ENCODE peak calls at places on chromosomes 2 and 18, in five cellular contexts. P is astrocyte, J is esophagus squamous epithelium, K is hepatocyte, I is psoas muscle. Z is an unnamed sample.

GRCh38 chr2:119223521-119224390 is at the start of gene STEAP3:
- DNase-seq in P (peak), I (peak), J (no peak), K (peak), Z (no peak)

GRCh38 chr2:235421618-235422017 is 72.2 kb upstream of the AGAP1 start:
- DNase-seq in P (no peak), J (no peak), K (no peak), I (no peak), Z (no peak)

GRCh38 chr2:230416061-230416721 is at the start of gene SP100:
- DNase-seq in I (peak), P (peak), K (peak), J (peak), Z (peak)

GRCh38 chr2:222926915-222927314 is 66.1 kb downstream of the ACSL3 start:
- DNase-seq in I (no peak), J (no peak), P (no peak), K (no peak), Z (no peak)

GRCh38 chr2:45497355-45497754 is 113.7 kb downstream of the SRBD1 start:
- DNase-seq in P (peak), K (peak), J (no peak), I (no peak), Z (no peak)

GRCh38 chr2:188193230-188193629 is 98.4 kb upstream of the GULP1 start:
- DNase-seq in K (no peak), I (no peak), P (no peak), J (no peak), Z (no peak)

GRCh38 chr2:136510244-136510643 is 255.1 kb upstream of the THSD7B start:
- DNase-seq in P (no peak), K (no peak), I (no peak), J (no peak), Z (no peak)

GRCh38 chr2:111634050-111634784 is 249.8 kb downstream of the ANAPC1 start:
- DNase-seq in J (no peak), P (no peak), K (no peak), I (no peak), Z (no peak)

GRCh38 chr2:99395589-99396130 is 58.5 kb downstream of the EIF5B start:
- DNase-seq in J (no peak), P (peak), K (no peak), I (no peak), Z (no peak)

GRCh38 chr2:159715451-159715850 is 3.1 kb downstream of the MARCHF7 start:
- DNase-seq in I (no peak), P (peak), J (no peak), K (no peak), Z (no peak)

GRCh38 chr2:65489269-65489668 is 56.9 kb upstream of the SPRED2 start:
- DNase-seq in P (no peak), I (no peak), J (no peak), K (peak), Z (no peak)

GRCh38 chr2:151525872-151526271 is 116.2 kb downstream of the RIF1 start:
- DNase-seq in P (no peak), I (no peak), J (no peak), K (no peak), Z (no peak)

GRCh38 chr2:205056066-205056678 is 510.9 kb downstream of the PARD3B start:
- DNase-seq in P (no peak), J (no peak), I (no peak), K (no peak), Z (no peak)

GRCh38 chr2:63488118-63488713 is 100.1 kb downstream of the WDPCP start:
- DNase-seq in J (no peak), I (no peak), P (no peak), K (peak), Z (no peak)

GRCh38 chr2:85314884-85315242 is 12.9 kb downstream of the TGOLN2 start:
- DNase-seq in P (no peak), J (no peak), K (no peak), I (no peak), Z (no peak)

GRCh38 chr18:7856733-7857132 is 289.6 kb downstream of the PTPRM start:
- DNase-seq in I (no peak), J (no peak), P (peak), K (peak), Z (no peak)

GRCh38 chr2:205198130-205198505 is 484.2 kb upstream of the NRP2 start:
- DNase-seq in P (peak), J (no peak), K (no peak), I (peak), Z (peak)

GRCh38 chr2:58908501-58909154 is 667.5 kb upstream of the FANCL start:
- DNase-seq in I (no peak), P (no peak), K (no peak), J (no peak), Z (no peak)

GRCh38 chr2:71703981-71704545 is 250.7 kb downstream of the DYSF start:
- DNase-seq in P (no peak), K (no peak), J (no peak), I (no peak), Z (no peak)

GRCh38 chr2:46173636-46174253 is 123.5 kb upstream of the EPAS1 start:
- DNase-seq in P (no peak), J (no peak), I (no peak), K (no peak), Z (no peak)

GRCh38 chr2:7044253-7045250 is 127.3 kb downstream of the RNF144A start:
- DNase-seq in I (peak), J (no peak), K (peak), P (peak), Z (peak)
- H3K4me3 ChIP-seq in I (no peak), J (no peak), K (no peak), P (no peak), Z (no peak)

GRCh38 chr2:190550137-190550536 is 15.6 kb upstream of the NEMP2 start:
- DNase-seq in P (no peak), K (no peak), I (no peak), J (no peak), Z (no peak)

GRCh38 chr2:190551928-190552327 is 17.4 kb upstream of the NEMP2 start:
- DNase-seq in J (no peak), P (no peak), K (no peak), I (no peak), Z (no peak)

GRCh38 chr2:190553254-190553653 is 18.7 kb upstream of the NEMP2 start:
- DNase-seq in K (no peak), J (no peak), P (no peak), I (no peak), Z (no peak)

GRCh38 chr2:190554357-190555006 is 20.0 kb upstream of the NEMP2 start:
- DNase-seq in I (no peak), K (no peak), J (no peak), P (no peak), Z (no peak)
- TF ChIP-seq CTCF in I (no peak), K (no peak), J (no peak), P (no peak), Z (no peak)

DNA sequence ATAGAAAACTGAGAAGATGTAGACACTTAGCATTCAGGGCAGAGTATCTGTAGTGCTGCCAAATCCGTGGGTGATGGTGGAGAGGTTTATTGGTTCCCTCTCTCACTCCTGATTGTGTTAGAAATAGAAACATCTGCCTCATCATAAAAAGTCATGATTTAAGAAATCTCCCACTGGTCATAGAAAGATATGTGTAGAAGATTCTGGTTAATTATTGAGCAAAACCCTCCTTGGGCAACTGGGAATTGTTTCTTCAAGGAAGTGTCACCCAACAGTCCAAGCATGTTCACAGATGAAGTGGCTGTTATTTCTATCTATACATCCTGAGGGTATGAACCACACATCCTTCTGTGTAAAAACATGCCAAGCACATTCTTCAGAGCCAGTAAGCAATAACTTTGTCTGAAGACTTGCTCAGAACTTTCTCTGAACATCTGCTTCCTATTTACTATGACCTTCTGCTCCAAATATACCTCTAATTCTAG is 33.6 kb upstream of the CHRNA1 start:
- DNase-seq in P (peak), I (no peak), K (no peak), J (no peak), Z (peak)
- H3K4me3 ChIP-seq in P (no peak), I (no peak), K (no peak), J (no peak), Z (no peak)

GRCh38 chr18:74459877-74460276 is 2.8 kb upstream of the DIPK1C start:
- DNase-seq in I (no peak), P (no peak), J (no peak), K (no peak), Z (no peak)
- TF ChIP-seq CTCF in I (no peak), P (peak), J (peak), K (peak), Z (peak)

GRCh38 chr2:180728928-180729559 is 251.4 kb upstream of the UBE2E3 start:
- DNase-seq in K (no peak), J (no peak), P (peak), I (no peak), Z (peak)
- H3K4me3 ChIP-seq in K (no peak), J (no peak), P (peak), I (no peak), Z (no peak)

DNA sequence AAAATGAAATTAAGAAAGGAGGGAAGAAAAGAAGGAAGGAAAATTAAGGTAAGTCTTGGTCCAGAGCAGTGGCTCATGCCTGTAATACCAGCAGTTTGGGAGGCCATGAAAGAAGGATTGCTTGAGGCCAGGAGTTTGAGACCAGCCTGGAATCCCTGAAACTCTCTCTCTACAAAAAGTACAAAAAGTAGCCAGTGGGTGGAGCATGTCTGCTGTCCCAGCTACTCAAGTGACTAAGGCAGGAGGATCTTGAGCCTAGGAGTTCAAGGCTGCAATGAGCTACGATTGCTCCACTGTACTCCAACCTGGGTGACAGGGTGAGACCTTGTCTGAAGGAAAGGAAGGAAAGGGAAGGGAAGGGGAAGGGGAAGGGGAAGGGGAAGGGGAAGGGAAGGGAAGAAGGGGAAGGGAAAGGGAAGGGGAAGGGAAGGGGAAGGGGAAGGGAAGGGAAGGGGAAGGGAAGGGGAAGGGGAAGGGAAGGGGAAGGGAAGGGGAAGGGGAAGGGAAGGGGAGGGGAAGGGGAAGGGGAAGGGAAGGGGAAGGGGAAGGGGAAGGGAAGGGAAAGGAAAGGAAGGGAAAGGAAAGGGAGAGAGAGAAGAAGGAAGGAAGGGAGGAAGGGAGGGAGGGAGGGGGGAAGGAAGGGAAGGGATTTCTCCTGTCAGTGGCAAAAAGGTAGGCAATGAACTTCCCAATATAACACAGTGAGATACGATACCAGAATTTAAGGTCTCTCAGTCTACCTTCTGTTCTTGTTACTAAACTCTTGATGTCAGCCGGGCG is 412.8 kb downstream of the CMPK2 start:
- DNase-seq in P (no peak), I (no peak), J (no peak), K (no peak), Z (no peak)
- TF ChIP-seq CTCF in P (no peak), I (no peak), J (no peak), K (no peak), Z (no peak)

DNA sequence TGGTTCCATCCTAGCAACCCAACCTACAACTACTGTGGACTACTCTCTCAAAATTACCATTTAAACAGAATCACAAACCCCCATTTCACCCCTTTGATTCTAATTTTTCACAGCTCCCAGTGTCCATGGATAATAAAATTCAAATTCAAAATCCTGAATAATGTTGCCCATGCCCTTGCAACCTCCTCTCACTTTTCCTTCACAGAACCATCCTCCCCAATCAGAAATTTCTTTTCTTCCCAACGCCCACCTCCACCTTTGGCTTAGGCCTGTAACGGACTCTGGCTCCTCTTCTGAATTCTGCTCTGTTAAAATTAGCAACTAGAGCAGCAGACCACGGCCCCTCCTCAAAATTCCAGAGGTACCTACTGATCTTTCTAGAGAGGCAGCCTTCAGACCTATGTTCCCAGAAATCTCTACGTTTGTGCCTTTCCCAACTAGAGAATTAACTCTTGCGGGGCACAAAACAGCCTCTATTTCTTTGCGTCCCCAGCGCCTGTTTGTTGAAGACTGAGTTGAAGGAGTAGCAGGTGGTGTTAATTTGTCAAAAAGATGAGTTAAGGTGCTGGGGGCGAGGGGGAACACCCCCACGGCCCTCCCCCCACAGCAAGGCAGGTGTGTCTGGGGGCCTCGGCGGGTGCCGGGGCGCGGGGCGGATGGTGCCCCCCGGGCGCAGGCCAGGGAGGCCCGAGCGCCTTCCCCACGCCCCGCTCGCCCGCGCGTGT is 428 bp upstream of the MAP3K20 start:
- DNase-seq in P (no peak), K (no peak), I (no peak), J (no peak), Z (no peak)
- H3K4me3 ChIP-seq in P (peak), K (peak), I (peak), J (peak), Z (peak)

Z was measured in AG09309.